ENCODE peak calls at places on chromosomes 3 and 15, in seven cellular contexts. P, M, H, C, F, T and N are unnamed samples.

GRCh38 chr3:70358978-70359580 is 46.6 kb upstream of the MDFIC2 start:
- DNase-seq in P (no peak), M (peak; percentile 54), H (peak; percentile 10), C (peak; percentile 2), F (peak; percentile 40), T (no peak), N (peak; percentile 6)

GRCh38 chr3:73592154-73592877 is 32.4 kb downstream of the PDZRN3 start:
- DNase-seq in P (no peak), M (no peak), H (no peak), C (no peak), F (no peak), T (no peak), N (no peak)

GRCh38 chr3:37924453-37924852 is 62.8 kb downstream of the CTDSPL start:
- DNase-seq in P (no peak), M (no peak), H (no peak), C (no peak), F (peak; percentile 35), T (no peak), N (no peak)

GRCh38 chr3:59185586-59186381 is 136.0 kb upstream of the CFAP20DC start:
- DNase-seq in P (no peak), M (no peak), H (no peak), C (peak; percentile 10), F (peak; percentile 19), T (no peak), N (no peak)

GRCh38 chr3:43638594-43639447 is 17.0 kb upstream of the ANO10 start:
- DNase-seq in P (no peak), M (peak; percentile 54), H (peak; percentile 92), C (no peak), F (peak; percentile 34), T (no peak), N (no peak)

GRCh38 chr15:86691091-86691490 is 611.4 kb downstream of the AGBL1 start:
- DNase-seq in P (no peak), M (peak; percentile 18), H (no peak), C (no peak), F (no peak), T (no peak), N (peak; percentile 9)

GRCh38 chr15:78540955-78541743 is 905 bp downstream of the PSMA4 start:
- DNase-seq in P (no peak), M (peak; percentile 12), H (peak; percentile 21), C (no peak), F (peak; percentile 5), T (no peak), N (no peak)

GRCh38 chr15:25863067-25863967 is at the start of gene ATP10A:
- DNase-seq in P (peak; percentile 37), M (peak; percentile 29), H (no peak), C (peak; percentile 18), F (peak; percentile 71), T (no peak), N (no peak)

GRCh38 chr15:45794768-45795486 is 160.1 kb downstream of the SQOR start:
- DNase-seq in P (no peak), M (no peak), H (no peak), C (no peak), F (no peak), T (no peak), N (no peak)

GRCh38 chr3:146594843-146595482 is 10.2 kb downstream of the PLSCR5 start:
- DNase-seq in P (no peak), M (peak; percentile 33), H (peak; percentile 16), C (no peak), F (peak; percentile 33), T (no peak), N (no peak)

GRCh38 chr3:4045756-4046155 is 246.5 kb downstream of the LRRN1 start:
- DNase-seq in P (no peak), M (no peak), H (no peak), C (no peak), F (no peak), T (no peak), N (no peak)

GRCh38 chr3:38558864-38559263 is 62.7 kb downstream of the EXOG start:
- DNase-seq in P (no peak), M (no peak), H (no peak), C (no peak), F (no peak), T (no peak), N (no peak)

GRCh38 chr3:13798401-13798800 is 81.5 kb downstream of the WNT7A start:
- DNase-seq in P (no peak), M (no peak), H (no peak), C (no peak), F (no peak), T (no peak), N (no peak)

GRCh38 chr15:72184165-72184811 is 13.3 kb downstream of the GRAMD2A start:
- DNase-seq in P (no peak), M (peak; percentile 79), H (no peak), C (no peak), F (no peak), T (no peak), N (peak; percentile 92)

GRCh38 chr15:64651573-64652260 is 123.7 kb downstream of the RBPMS2 start:
- DNase-seq in P (no peak), M (no peak), H (peak; percentile 10), C (no peak), F (peak; percentile 33), T (no peak), N (peak; percentile 72)

GRCh38 chr3:42942693-42943092 is 36.4 kb upstream of the GASK1A start:
- DNase-seq in P (no peak), M (no peak), H (no peak), C (no peak), F (no peak), T (no peak), N (no peak)

GRCh38 chr3:49172616-49173041 is 1.2 kb downstream of the KLHDC8B start:
- DNase-seq in P (peak; percentile 26), M (no peak), H (no peak), C (peak; percentile 44), F (no peak), T (no peak), N (peak; percentile 7)

GRCh38 chr3:169510378-169510777 is 153.1 kb downstream of the MECOM start:
- DNase-seq in P (no peak), M (no peak), H (no peak), C (peak; percentile 7), F (no peak), T (no peak), N (no peak)

GRCh38 chr3:115666081-115666480 is 42.8 kb downstream of the GAP43 start:
- DNase-seq in P (no peak), M (no peak), H (no peak), C (no peak), F (no peak), T (no peak), N (no peak)

GRCh38 chr3:1190576-1190975 is 97.8 kb downstream of the CNTN6 start:
- DNase-seq in P (no peak), M (no peak), H (no peak), C (no peak), F (no peak), T (no peak), N (no peak)

GRCh38 chr15:76105911-76106310 is 46.1 kb downstream of the TMEM266 start:
- DNase-seq in P (no peak), M (no peak), H (no peak), C (no peak), F (no peak), T (no peak), N (no peak)

GRCh38 chr3:72890166-72890925 is 2.5 kb downstream of the GXYLT2 start:
- DNase-seq in P (no peak), M (no peak), H (no peak), C (no peak), F (no peak), T (no peak), N (no peak)

GRCh38 chr3:146464783-146465182 is 4.6 kb downstream of the PLSCR2 start:
- DNase-seq in P (no peak), M (no peak), H (no peak), C (no peak), F (no peak), T (no peak), N (no peak)

DNA sequence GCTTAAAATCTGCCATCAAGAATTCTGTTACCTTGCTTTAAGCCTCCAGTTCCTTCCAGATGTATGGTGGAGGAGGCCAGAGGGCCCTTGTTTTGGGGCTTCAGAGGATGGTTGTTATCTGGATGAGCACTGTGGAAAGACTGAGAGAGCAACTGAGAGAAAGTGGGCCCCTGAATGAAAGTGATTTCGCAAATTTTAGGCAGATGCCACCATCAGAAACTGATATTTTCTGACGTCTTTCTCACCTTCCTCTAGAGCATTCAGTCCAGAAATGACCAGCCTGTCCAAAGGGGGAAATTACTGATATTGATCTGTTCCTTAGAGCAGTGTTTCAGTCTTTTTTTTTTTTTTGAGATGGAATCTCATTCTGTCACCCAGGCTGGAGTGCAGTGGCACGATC is 13.4 kb downstream of the B3GNT5 start:
- DNase-seq in P (no peak), M (no peak), H (no peak), C (no peak), F (no peak), T (no peak), N (no peak)
- H3K4me1 ChIP-seq in P (no peaks in the 10 kb centered on the region), M (peaks cover 22% of the 10 kb centered on the region), H (no peaks in the 10 kb centered on the region), C (no peaks in the 10 kb centered on the region), F (no peaks in the 10 kb centered on the region), T (peaks cover 54% of the 10 kb centered on the region), N (peaks cover 19% of the 10 kb centered on the region)

GRCh38 chr3:123818921-123819429 is 65.2 kb downstream of the MYLK start:
- DNase-seq in P (no peak), M (no peak), H (no peak), C (no peak), F (peak; percentile 88), T (no peak), N (no peak)

GRCh38 chr3:123819949-123820348 is 64.2 kb downstream of the MYLK start:
- DNase-seq in P (no peak), M (no peak), H (no peak), C (no peak), F (no peak), T (no peak), N (no peak)

GRCh38 chr3:123817413-123817812 is 66.7 kb downstream of the MYLK start:
- DNase-seq in P (no peak), M (no peak), H (no peak), C (no peak), F (no peak), T (no peak), N (no peak)

GRCh38 chr3:123816673-123817207 is 67.4 kb downstream of the MYLK start:
- DNase-seq in P (no peak), M (no peak), H (no peak), C (peak; percentile 8), F (peak; percentile 90), T (no peak), N (no peak)

GRCh38 chr3:123818324-123818920 is 65.7 kb downstream of the MYLK start:
- DNase-seq in P (no peak), M (no peak), H (no peak), C (no peak), F (peak; percentile 33), T (no peak), N (no peak)
- TF ChIP-seq POLR2A in P (no peak), M (no peak), H (no peak), C (no peak), F (no peak), T (no peak), N (no peak)

DNA sequence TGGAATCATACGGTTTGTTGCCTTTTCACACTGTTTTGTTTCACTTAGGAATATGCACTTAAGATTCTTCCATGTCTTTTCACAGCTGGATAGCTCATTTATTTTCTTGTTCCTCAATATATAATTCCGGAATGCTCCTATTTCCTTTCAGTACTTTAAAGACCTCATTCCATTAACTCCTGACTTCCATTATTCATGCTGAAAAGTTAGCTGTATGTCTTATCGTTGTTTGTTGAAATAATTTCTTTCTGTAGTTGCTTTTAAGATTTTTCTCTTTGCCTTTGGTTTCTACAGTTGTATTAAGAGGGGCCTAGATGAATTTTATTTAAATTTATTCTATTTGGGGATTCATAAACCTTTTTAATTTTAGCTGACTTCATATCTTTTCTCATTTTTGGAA is 122.2 kb downstream of the ANXA2 start:
- DNase-seq in P (no peak), M (no peak), H (no peak), C (no peak), F (no peak), T (no peak), N (no peak)
- TF ChIP-seq CTCF in P (no peak), M (no peak), H (no peak), C (no peak), F (no peak), T (no peak), N (no peak)

GRCh38 chr3:142943870-142944269 is 19.6 kb downstream of the PAQR9 start:
- DNase-seq in P (no peak), M (no peak), H (no peak), C (no peak), F (no peak), T (no peak), N (no peak)
- H3K4me1 ChIP-seq in P (no peaks in the 10 kb centered on the region), M (no peaks in the 10 kb centered on the region), H (peaks cover 5% of the 10 kb centered on the region), C (no peaks in the 10 kb centered on the region), F (no peaks in the 10 kb centered on the region), T (no peaks in the 10 kb centered on the region), N (no peaks in the 10 kb centered on the region)